ENCODE peak calls at places on chromosomes 7 and 10, in seven cellular contexts. L, O, Y, X, U, J and T are unnamed samples.

GRCh38 chr10:132774905-132775863 is 10.8 kb downstream of the NKX6-2 start:
- DNase-seq in O (no peak), U (no peak), X (no peak), L (no peak), Y (no peak), J (no peak), T (no peak)

GRCh38 chr7:149220534-149220933 is 18.9 kb upstream of the ZNF212 start:
- DNase-seq in Y (peak; percentile 89), L (no peak), U (no peak), X (no peak), J (peak; percentile 87), O (peak; percentile 78), T (no peak)

GRCh38 chr7:16129431-16130126 is 291.8 kb downstream of the CRPPA start:
- DNase-seq in L (no peak), Y (peak; percentile 81), O (peak; percentile 12), X (no peak), U (peak; percentile 58), J (peak; percentile 84), T (no peak)

GRCh38 chr10:49187044-49187484 is 1.1 kb downstream of the TMEM273 start:
- DNase-seq in L (no peak), J (no peak), O (no peak), X (no peak), U (no peak), Y (no peak), T (no peak)

GRCh38 chr10:128050937-128051336 is 75.3 kb downstream of the MKI67 start:
- DNase-seq in Y (peak; percentile 15), O (no peak), X (no peak), J (peak; percentile 55), U (no peak), L (no peak), T (no peak)

GRCh38 chr7:14286036-14286435 is 296.6 kb upstream of the ETV1 start:
- DNase-seq in O (no peak), U (no peak), J (peak; percentile 35), L (no peak), Y (peak; percentile 1), X (no peak), T (no peak)

GRCh38 chr7:44631458-44632115 is 25.2 kb downstream of the OGDH start:
- DNase-seq in U (no peak), X (no peak), O (no peak), Y (no peak), J (no peak), L (no peak), T (no peak)

GRCh38 chr10:32971536-32972091 is 13.6 kb upstream of the ITGB1 start:
- DNase-seq in O (no peak), Y (no peak), J (no peak), U (no peak), L (no peak), X (no peak), T (no peak)

GRCh38 chr10:67612577-67613537 is 83.1 kb downstream of the CTNNA3 start:
- DNase-seq in O (peak; percentile 3), Y (peak; percentile 63), J (no peak), X (peak; percentile 36), U (peak; percentile 72), L (no peak), T (no peak)

GRCh38 chr10:103553743-103554487 is 60.4 kb downstream of the NEURL1 start:
- DNase-seq in Y (peak; percentile 33), X (peak; percentile 33), L (no peak), U (no peak), J (no peak), O (no peak), T (no peak)

GRCh38 chr10:120833222-120833928 is 17.8 kb upstream of the WDR11 start:
- DNase-seq in O (no peak), Y (peak; percentile 11), J (peak; percentile 6), U (peak; percentile 5), X (no peak), L (no peak), T (no peak)

GRCh38 chr10:46264737-46265368 is 21.9 kb upstream of the ANTXRL start:
- DNase-seq in O (no peak), L (no peak), J (no peak), X (no peak), U (no peak), Y (no peak), T (no peak)

GRCh38 chr7:87318741-87319140 is 26.7 kb upstream of the CROT start:
- DNase-seq in X (no peak), J (peak; percentile 19), U (no peak), O (no peak), L (no peak), Y (no peak), T (peak; percentile 43)

GRCh38 chr7:1053002-1053411 is 8.7 kb downstream of the GPR146 start:
- DNase-seq in X (no peak), J (no peak), U (no peak), Y (no peak), O (no peak), L (peak; percentile 72), T (no peak)